ENCODE peak calls at places on chromosomes 5 and 9, in six cellular contexts. O, X, B, A, P and L are unnamed samples.

GRCh38 chr5:7250609-7251008 is 145.3 kb upstream of the ADCY2 start:
- DNase-seq in O (no peak), X (no peak), B (no peak), A (no peak), P (no peak), L (no peak)

GRCh38 chr5:110371011-110371724 is 355.3 kb downstream of the TMEM232 start:
- DNase-seq in O (no peak), X (peak), B (no peak), A (no peak), P (no peak), L (no peak)

GRCh38 chr5:19179561-19179960 is 808.4 kb downstream of the CDH18 start:
- DNase-seq in O (no peak), X (no peak), B (no peak), A (no peak), P (no peak), L (no peak)

GRCh38 chr5:5065472-5065871 is 74.7 kb upstream of the ADAMTS16 start:
- DNase-seq in O (no peak), X (no peak), B (no peak), A (no peak), P (no peak), L (no peak)

GRCh38 chr5:115751176-115751575 is 65.3 kb downstream of the CDO1 start:
- DNase-seq in O (no peak), X (no peak), B (no peak), A (no peak), P (no peak), L (no peak)

GRCh38 chr9:111016046-111017026 is 21.9 kb downstream of the LPAR1 start:
- DNase-seq in O (no peak), X (no peak), B (no peak), A (no peak), P (no peak), L (no peak)

GRCh38 chr9:18947772-18948391 is 85.1 kb downstream of the SAXO1 start:
- DNase-seq in O (no peak), X (no peak), B (no peak), A (no peak), P (no peak), L (no peak)

GRCh38 chr9:126705767-126706697 is 92.3 kb downstream of the LMX1B start:
- DNase-seq in O (peak), X (no peak), B (peak), A (peak), P (peak), L (no peak)

GRCh38 chr5:179149278-179149677 is 89.1 kb downstream of the ZNF354C start:
- DNase-seq in O (no peak), X (no peak), B (no peak), A (no peak), P (no peak), L (no peak)

GRCh38 chr9:96587916-96588315 is 31.7 kb downstream of the CDC14B start:
- DNase-seq in O (no peak), X (no peak), B (no peak), A (no peak), P (no peak), L (no peak)

GRCh38 chr5:34838785-34839714 is at the start of gene TTC23L:
- DNase-seq in O (peak), X (peak), B (peak), A (peak), P (peak), L (no peak)

GRCh38 chr5:62385136-62385535 is 18.6 kb downstream of the DIMT1 start:
- DNase-seq in O (no peak), X (no peak), B (no peak), A (no peak), P (no peak), L (no peak)

GRCh38 chr9:98951967-98952366 is 8.3 kb downstream of the COL15A1 start:
- DNase-seq in O (no peak), X (no peak), B (no peak), A (no peak), P (no peak), L (no peak)

GRCh38 chr9:123058834-123059233 is 25.4 kb downstream of the GPR21 start:
- DNase-seq in O (no peak), X (no peak), B (no peak), A (no peak), P (no peak), L (no peak)

GRCh38 chr9:113454914-113455761 is 8.4 kb upstream of the RGS3 start:
- DNase-seq in O (peak), X (no peak), B (peak), A (no peak), P (peak), L (peak)

GRCh38 chr9:113461285-113461684 is 2.2 kb upstream of the RGS3 start:
- DNase-seq in O (no peak), X (no peak), B (no peak), A (no peak), P (no peak), L (no peak)

GRCh38 chr9:113461943-113462342 is 1.6 kb upstream of the RGS3 start:
- DNase-seq in O (no peak), X (no peak), B (no peak), A (no peak), P (no peak), L (no peak)

GRCh38 chr9:113452206-113452605 is 11.3 kb upstream of the RGS3 start:
- DNase-seq in O (no peak), X (no peak), B (no peak), A (no peak), P (no peak), L (no peak)

GRCh38 chr9:113456235-113456634 is 7.3 kb upstream of the RGS3 start:
- DNase-seq in O (no peak), X (no peak), B (no peak), A (no peak), P (peak), L (no peak)
- H3K9ac ChIP-seq in O (no peak), X (no peak), B (no peak), A (no peak), P (no peak), L (no peak)

DNA sequence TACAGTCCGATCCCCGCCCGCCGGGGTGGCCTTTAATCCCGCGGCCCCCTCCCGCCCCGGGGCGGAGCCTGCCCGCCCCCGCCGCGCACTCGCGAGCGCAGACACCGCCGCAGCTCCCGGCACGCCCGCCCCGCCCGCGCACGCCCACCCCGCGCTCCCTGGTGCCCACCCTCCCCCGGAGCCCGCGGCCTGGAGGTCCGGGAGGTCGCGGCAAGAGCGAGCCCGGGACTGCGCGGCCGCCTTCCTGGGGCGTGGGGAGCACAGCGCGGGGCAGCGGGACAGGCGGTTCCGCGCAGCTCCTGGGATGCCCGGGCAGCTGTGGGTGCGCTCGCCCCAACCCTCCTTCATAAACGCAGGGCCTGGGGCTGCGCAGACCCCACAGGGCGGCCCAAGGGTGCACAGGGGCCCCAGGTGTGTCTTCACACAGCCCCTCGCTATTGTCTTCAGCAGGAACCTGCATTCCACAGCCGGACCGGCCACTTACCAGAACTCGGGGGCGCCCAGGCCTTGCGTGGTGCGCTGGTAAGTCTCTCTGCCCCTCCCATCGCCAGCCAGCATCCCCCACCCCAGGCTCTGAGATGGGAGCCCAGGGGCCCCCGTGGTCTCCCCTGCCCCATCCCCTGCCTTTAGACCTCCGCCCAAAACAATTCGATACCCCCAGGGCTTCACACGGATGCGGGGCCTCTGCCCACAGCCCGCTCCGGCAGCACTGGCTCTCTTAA is at the start of gene SLC9A3:
- DNase-seq in O (no peak), X (no peak), B (no peak), A (no peak), P (no peak), L (no peak)
- TF ChIP-seq EZH2 in O (no peak), X (no peak), B (no peak), A (peak), P (no peak), L (no peak)

GRCh38 chr5:65359981-65360380 is 121.7 kb downstream of the ADAMTS6 start:
- DNase-seq in O (no peak), X (no peak), B (no peak), A (no peak), P (no peak), L (no peak)
- TF ChIP-seq POLR2AphosphoS5 in O (no peak), X (no peak), B (no peak), A (no peak), P (no peak), L (no peak)

DNA sequence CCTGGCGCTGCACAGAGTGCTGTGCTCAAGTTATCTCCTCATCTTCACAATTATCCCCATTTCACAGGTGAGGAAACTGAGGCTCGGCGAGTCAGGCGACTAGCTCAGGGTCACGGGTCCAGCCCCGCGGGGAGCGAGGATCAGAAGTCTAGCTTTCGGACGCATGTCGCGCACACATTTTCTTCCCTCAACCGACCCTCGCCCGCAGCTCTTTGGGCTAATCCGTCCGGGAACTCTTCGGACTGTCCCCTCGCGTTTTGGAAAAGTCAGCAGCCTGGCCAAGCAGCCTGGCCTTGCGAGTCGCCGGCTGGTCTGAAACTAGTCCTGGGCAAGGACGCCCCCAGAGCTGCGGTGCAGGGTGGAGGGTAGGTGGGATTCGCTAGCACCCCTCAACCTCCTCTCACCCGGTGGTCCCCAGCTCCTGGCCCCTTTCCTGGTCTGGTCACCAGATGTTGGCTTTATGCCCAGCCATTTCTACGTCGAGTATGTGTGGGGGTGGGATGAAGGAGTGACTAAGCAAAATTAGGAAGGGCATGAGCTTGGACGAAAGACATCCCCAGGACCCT is 518 bp downstream of the BHMT2 start:
- DNase-seq in O (no peak), X (no peak), B (no peak), A (no peak), P (peak), L (no peak)
- H3K9ac ChIP-seq in O (no peak), X (no peak), B (no peak), A (no peak), P (peak), L (peak)

GRCh38 chr5:174725991-174726601 is 1.7 kb downstream of the MSX2 start:
- DNase-seq in O (no peak), X (no peak), B (no peak), A (no peak), P (no peak), L (no peak)
- TF ChIP-seq EZH2 in O (no peak), X (no peak), B (no peak), A (no peak), P (no peak), L (no peak)